ENCODE peak calls at places on chromosomes 12 and 14, in eight cellular contexts. L is upper lobe of left lung, K is Peyer's patch, D is epithelial cell of esophagus, E is uterus, B is lung, A is astrocyte of the cerebellum, X is HAP-1. T is an unnamed sample.

GRCh38 chr12:112837629-112838191 is 46.2 kb downstream of the RPH3A start:
- DNase-seq in L (no peak), K (no peak), D (peak; percentile 87), E (no peak), B (no peak), A (no peak), X (no peak), T (no peak)

GRCh38 chr12:78703820-78704525 is 160.6 kb upstream of the SYT1 start:
- DNase-seq in L (no peak), K (no peak), D (peak; percentile 84), E (no peak), B (no peak), A (peak; percentile 72), X (no peak), T (no peak)

GRCh38 chr14:61343991-61344405 is 22.6 kb downstream of the PRKCH start:
- DNase-seq in L (no peak), K (no peak), D (no peak), E (no peak), B (no peak), A (no peak), X (no peak), T (no peak)

GRCh38 chr14:92932448-92933395 is 9.8 kb downstream of the CHGA start:
- DNase-seq in L (peak; percentile 70), K (no peak), D (no peak), E (no peak), B (no peak), A (no peak), X (no peak), T (no peak)

GRCh38 chr14:77037886-77038511 is 9.5 kb upstream of the IRF2BPL start:
- DNase-seq in L (no peak), K (no peak), D (no peak), E (peak; percentile 68), B (no peak), A (no peak), X (no peak), T (peak; percentile 30)

GRCh38 chr12:43425361-43425760 is 126.6 kb downstream of the ADAMTS20 start:
- DNase-seq in L (no peak), K (no peak), D (no peak), E (no peak), B (no peak), A (no peak), X (no peak), T (no peak)

GRCh38 chr14:71591929-71592328 is 340.3 kb upstream of the RGS6 start:
- DNase-seq in L (no peak), K (no peak), D (peak; percentile 71), E (no peak), B (no peak), A (peak; percentile 31), X (no peak), T (no peak)

GRCh38 chr12:110809149-110809548 is 37.6 kb upstream of the CCDC63 start:
- DNase-seq in L (no peak), K (no peak), D (no peak), E (no peak), B (no peak), A (no peak), X (no peak), T (no peak)

GRCh38 chr12:95158919-95159318 is 58.3 kb downstream of the FGD6 start:
- DNase-seq in L (no peak), K (no peak), D (no peak), E (no peak), B (no peak), A (no peak), X (no peak), T (no peak)

GRCh38 chr12:66130267-66131066 is at the start of gene LLPH:
- DNase-seq in L (peak; percentile 95), K (peak; percentile 93), D (peak; percentile 95), E (peak; percentile 81), B (peak; percentile 93), A (peak; percentile 58), X (peak; percentile 90), T (peak; percentile 73)

GRCh38 chr14:87529081-87529480 is 463.9 kb downstream of the GALC start:
- DNase-seq in L (no peak), K (no peak), D (no peak), E (no peak), B (no peak), A (no peak), X (no peak), T (no peak)

GRCh38 chr14:37497422-37497821 is 97.6 kb downstream of the FOXA1 start:
- DNase-seq in L (no peak), K (no peak), D (no peak), E (no peak), B (no peak), A (no peak), X (no peak), T (no peak)

GRCh38 chr12:75784591-75784990 is 247.0 kb downstream of the PHLDA1 start:
- DNase-seq in L (no peak), K (no peak), D (peak; percentile 24), E (no peak), B (peak; percentile 33), A (no peak), X (no peak), T (no peak)

GRCh38 chr12:58732894-58733293 is 187.4 kb downstream of the LRIG3 start:
- DNase-seq in L (no peak), K (no peak), D (no peak), E (no peak), B (no peak), A (no peak), X (no peak), T (no peak)

GRCh38 chr14:56099081-56099797 is 19.0 kb upstream of the PELI2 start:
- DNase-seq in L (no peak), K (no peak), D (no peak), E (no peak), B (no peak), A (no peak), X (no peak), T (no peak)

GRCh38 chr12:126055521-126055920 is 990.3 kb downstream of the AACS start:
- DNase-seq in L (no peak), K (no peak), D (peak; percentile 62), E (no peak), B (no peak), A (peak; percentile 92), X (no peak), T (no peak)

GRCh38 chr14:39023939-39024871 is 78.8 kb downstream of the SEC23A start:
- DNase-seq in L (no peak), K (no peak), D (no peak), E (no peak), B (no peak), A (no peak), X (no peak), T (no peak)

GRCh38 chr14:51424041-51424440 is 184.0 kb downstream of the TMX1 start:
- DNase-seq in L (no peak), K (no peak), D (no peak), E (no peak), B (no peak), A (no peak), X (no peak), T (no peak)

GRCh38 chr14:77184396-77185092 is 2.9 kb downstream of the TMEM63C start:
- DNase-seq in L (no peak), K (peak; percentile 74), D (peak; percentile 68), E (no peak), B (no peak), A (no peak), X (no peak), T (no peak)

GRCh38 chr12:56998981-56999380 is 7.4 kb downstream of the ZBTB39 start:
- DNase-seq in L (no peak), K (no peak), D (no peak), E (no peak), B (no peak), A (no peak), X (no peak), T (no peak)

DNA sequence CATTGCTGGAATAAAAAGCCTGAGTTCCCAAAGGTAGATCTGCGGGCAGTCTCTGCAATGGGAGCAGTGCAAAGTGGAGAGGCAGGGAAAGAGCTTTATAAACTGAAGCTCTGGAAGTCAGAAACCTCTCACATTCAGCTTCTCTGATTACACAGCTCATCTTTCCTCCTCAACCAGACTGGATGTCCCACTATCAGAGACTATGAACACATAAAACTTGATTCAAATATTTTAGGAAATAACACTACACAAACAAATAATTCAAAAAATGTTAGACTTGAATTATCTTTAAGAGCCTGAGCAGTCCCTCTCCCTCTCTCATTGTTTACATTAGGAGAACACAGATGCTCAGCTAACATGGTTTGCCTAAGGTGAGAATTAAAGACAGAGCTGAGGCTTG is 72.9 kb downstream of the DENND5B start:
- DNase-seq in L (no peak), K (no peak), D (no peak), E (no peak), B (no peak), A (no peak), X (no peak), T (no peak)
- H3K4me3 ChIP-seq in L (no peak overlapping the region), K (no peak overlapping the region), D (no peak overlapping the region), E (no peak overlapping the region), B (no peak overlapping the region), A (no peak overlapping the region), X (no peak overlapping the region), T (no peak overlapping the region)

GRCh38 chr14:36438883-36439282 is 81.1 kb downstream of the NKX2-1 start:
- DNase-seq in L (no peak), K (no peak), D (no peak), E (no peak), B (no peak), A (no peak), X (no peak), T (no peak)

GRCh38 chr14:36443374-36443773 is 76.7 kb downstream of the NKX2-1 start:
- DNase-seq in L (no peak), K (no peak), D (no peak), E (no peak), B (no peak), A (no peak), X (peak; percentile 41), T (no peak)

GRCh38 chr14:36441283-36441682 is 78.7 kb downstream of the NKX2-1 start:
- DNase-seq in L (no peak), K (no peak), D (no peak), E (no peak), B (no peak), A (no peak), X (peak; percentile 22), T (no peak)

GRCh38 chr14:36442824-36443241 is 77.2 kb downstream of the NKX2-1 start:
- DNase-seq in L (no peak), K (no peak), D (no peak), E (no peak), B (no peak), A (no peak), X (no peak), T (no peak)
- H3K4me3 ChIP-seq in L (no peak overlapping the region), K (no peak overlapping the region), D (no peak overlapping the region), E (no peak overlapping the region), B (no peak overlapping the region), A (no peak overlapping the region), X (no peak overlapping the region), T (no peak overlapping the region)

DNA sequence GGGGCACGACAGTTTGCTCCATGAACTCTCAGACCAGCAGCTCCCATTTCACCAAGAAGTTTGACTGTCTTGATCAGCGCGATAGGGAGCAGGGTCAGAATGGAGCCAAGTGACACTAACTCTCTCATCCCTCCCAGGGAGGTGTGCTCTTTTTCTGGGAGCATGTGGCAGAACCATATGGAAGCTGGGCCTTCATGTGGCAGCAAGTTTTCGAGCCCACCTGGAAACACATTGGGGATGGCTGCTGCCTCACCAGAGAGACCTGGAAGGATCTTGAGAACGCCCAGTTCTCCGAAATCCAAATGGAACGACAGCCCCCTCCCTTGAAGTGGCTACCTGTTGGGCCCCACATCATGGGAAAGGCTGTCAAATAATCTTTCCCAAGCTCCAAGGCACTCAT is 24.0 kb downstream of the ITGA7 start:
- DNase-seq in L (no peak), K (no peak), D (no peak), E (no peak), B (no peak), A (no peak), X (no peak), T (no peak)
- H3K4me3 ChIP-seq in L (no peak overlapping the region), K (no peak overlapping the region), D (no peak overlapping the region), E (no peak overlapping the region), B (no peak overlapping the region), A (no peak overlapping the region), X (no peak overlapping the region), T (no peak overlapping the region)

GRCh38 chr14:105701456-105702274 is 175.3 kb downstream of the TMEM121 start:
- DNase-seq in L (no peak), K (no peak), D (no peak), E (no peak), B (no peak), A (no peak), X (no peak), T (no peak)
- H3K4me3 ChIP-seq in L (no peak overlapping the region), K (no peak overlapping the region), D (no peak overlapping the region), E (no peak overlapping the region), B (no peak overlapping the region), A (no peak overlapping the region), X (no peak overlapping the region), T (no peak overlapping the region)